ENCODE peak calls at places on chromosomes 2 and 18, in four cellular contexts. B is K562, D is HepG2, X is GM12878. K is an unnamed sample.

GRCh38 chr2:19868705-19869550 is 32.9 kb downstream of the TTC32 start:
- DNase-seq in B (peak), D (no peak), X (no peak), K (no peak)

GRCh38 chr2:238521870-238522269 is 95.1 kb downstream of the ASB1 start:
- DNase-seq in X (no peak), D (no peak), B (no peak), K (no peak)

GRCh38 chr2:86435531-86435930 is 5.6 kb upstream of the KDM3A start:
- DNase-seq in X (no peak), D (no peak), B (no peak), K (no peak)

GRCh38 chr2:160372585-160372984 is 121.0 kb downstream of the RBMS1 start:
- DNase-seq in D (no peak), B (no peak), X (no peak), K (no peak)

GRCh38 chr18:75087119-75088020 is 121.6 kb downstream of the PTGR3 start:
- DNase-seq in B (no peak), X (no peak), D (no peak), K (no peak)

GRCh38 chr18:68796936-68797690 is 767 bp upstream of the CCDC102B start:
- DNase-seq in B (no peak), X (no peak), D (no peak), K (no peak)

GRCh38 chr2:198309673-198310280 is 505.4 kb downstream of the PLCL1 start:
- DNase-seq in D (peak), B (peak), X (no peak), K (peak)

GRCh38 chr18:22670914-22671313 is 253.2 kb upstream of the CTAGE1 start:
- DNase-seq in X (peak), D (no peak), B (no peak), K (no peak)

GRCh38 chr2:191555092-191555742 is 122.7 kb upstream of the NABP1 start:
- DNase-seq in B (peak), X (no peak), D (peak), K (peak)

GRCh38 chr2:189327879-189328351 is 113.4 kb upstream of the WDR75 start:
- DNase-seq in X (no peak), B (no peak), D (no peak), K (no peak)

GRCh38 chr2:176162911-176163654 is 6.0 kb downstream of the HOXD3 start:
- DNase-seq in D (no peak), B (no peak), X (no peak), K (no peak)

GRCh38 chr2:197137234-197137633 is 173.3 kb downstream of the ANKRD44 start:
- DNase-seq in B (no peak), X (no peak), D (no peak), K (no peak)
- TF ChIP-seq JUNB in B (no peak), X (no peak), D (no peak), K (no peak)

DNA sequence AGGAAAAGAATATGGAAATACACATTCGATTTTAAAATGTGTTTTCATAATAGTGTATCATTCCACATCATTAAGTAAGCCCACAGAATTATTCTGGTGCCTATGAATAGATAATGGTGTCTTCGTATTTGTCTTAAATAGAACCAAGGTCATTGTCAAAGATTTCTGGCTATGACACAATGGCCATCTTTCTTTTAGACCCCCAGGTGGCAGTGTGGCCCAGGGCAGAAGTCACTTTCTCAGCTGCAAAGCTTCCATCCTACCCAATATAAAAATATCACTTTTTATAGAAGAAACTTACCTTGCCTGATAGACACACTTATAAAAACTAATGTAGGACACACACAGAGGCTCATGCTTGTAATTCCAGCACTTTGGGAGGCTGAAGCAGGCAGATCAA is 57.5 kb downstream of the ZRANB3 start:
- DNase-seq in B (peak), D (peak), X (peak), K (peak)
- TF ChIP-seq ESRRA in B (peak), D (no peak), X (no peak), K (no peak)

GRCh38 chr2:150882751-150883520 is 378.7 kb downstream of the RBM43 start:
- DNase-seq in X (no peak), D (no peak), B (no peak), K (no peak)

GRCh38 chr2:150876201-150877085 is 385.2 kb downstream of the RBM43 start:
- DNase-seq in B (no peak), X (no peak), D (no peak), K (no peak)

GRCh38 chr2:150883521-150883895 is 378.2 kb downstream of the RBM43 start:
- DNase-seq in B (no peak), X (no peak), D (no peak), K (no peak)

GRCh38 chr2:150880986-150881385 is 380.7 kb downstream of the RBM43 start:
- DNase-seq in X (no peak), B (no peak), D (no peak), K (no peak)

DNA sequence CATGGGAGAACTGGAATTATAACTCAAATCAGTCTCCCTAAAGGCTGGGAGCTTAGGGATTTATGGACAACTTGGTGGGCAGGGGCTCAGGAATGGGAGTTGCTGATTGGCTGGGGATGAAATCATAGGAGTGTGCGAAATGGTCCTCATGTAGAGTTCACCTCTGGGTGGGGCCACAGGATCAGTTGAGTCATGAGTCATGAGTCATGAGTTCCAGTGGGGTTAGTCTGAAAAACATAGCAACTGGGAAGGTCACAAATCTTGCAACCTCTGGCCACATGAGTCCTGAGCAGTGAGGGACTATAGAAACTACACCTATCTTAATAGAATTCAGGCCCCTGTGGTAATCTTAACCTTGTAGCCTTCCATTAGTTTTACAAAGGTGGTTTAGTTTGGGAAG is 383.3 kb downstream of the RBM43 start:
- DNase-seq in D (peak), B (no peak), X (no peak), K (no peak)
- TF ChIP-seq JUNB in D (no peak), B (no peak), X (no peak), K (no peak)

GRCh38 chr18:24022141-24022540 is 7.6 kb downstream of the TTC39C start:
- DNase-seq in D (no peak), X (no peak), B (no peak), K (no peak)

GRCh38 chr18:24018299-24018910 is 3.9 kb downstream of the TTC39C start:
- DNase-seq in B (no peak), D (no peak), X (no peak), K (no peak)

GRCh38 chr18:24021505-24021904 is 7.0 kb downstream of the TTC39C start:
- DNase-seq in D (no peak), X (no peak), B (no peak), K (no peak)

GRCh38 chr18:24016643-24017042 is 2.1 kb downstream of the TTC39C start:
- DNase-seq in D (peak), B (no peak), X (no peak), K (peak)

GRCh38 chr18:24019641-24020331 is 5.2 kb downstream of the TTC39C start:
- DNase-seq in B (no peak), X (peak), D (no peak), K (no peak)
- TF ChIP-seq ESRRA in B (no peak), X (no peak), D (no peak), K (no peak)